ENCODE peak calls at places on chromosome X, in six cellular contexts. S is fibroblast of pulmonary artery, B is GM12878, R is cardiac fibroblast, F is BJ, E is kidney epithelial cell. Q is an unnamed sample.

GRCh38 chrX:13691845-13692334 is 3.0 kb downstream of the RAB9A start:
- DNase-seq in S (no peak), B (no peak), R (no peak), F (no peak), E (no peak), Q (no peak)

GRCh38 chrX:100083146-100083715 is 326.8 kb downstream of the PCDH19 start:
- DNase-seq in S (no peak), B (no peak), R (no peak), F (no peak), E (peak; percentile 18), Q (no peak)

GRCh38 chrX:11351375-11352295 is 58.4 kb downstream of the AMELX start:
- DNase-seq in S (peak; percentile 82), B (no peak), R (peak; percentile 91), F (peak; percentile 44), E (no peak), Q (no peak)

GRCh38 chrX:147476008-147476407 is 435.7 kb upstream of the FMR1 start:
- DNase-seq in S (peak; percentile 0), B (no peak), R (no peak), F (no peak), E (no peak), Q (peak; percentile 62)

GRCh38 chrX:136754641-136755040 is 26.1 kb downstream of the ARHGEF6 start:
- DNase-seq in S (no peak), B (no peak), R (peak; percentile 23), F (no peak), E (no peak), Q (peak; percentile 54)

GRCh38 chrX:78650906-78651437 is 8.2 kb downstream of the RTL3 start:
- DNase-seq in S (peak; percentile 50), B (peak; percentile 72), R (peak; percentile 51), F (peak; percentile 44), E (no peak), Q (no peak)

GRCh38 chrX:46184749-46185148 is 360.5 kb downstream of the ZNF674 start:
- DNase-seq in S (no peak), B (no peak), R (no peak), F (no peak), E (no peak), Q (no peak)

GRCh38 chrX:81662381-81662780 is 460.5 kb downstream of the SH3BGRL start:
- DNase-seq in S (no peak), B (no peak), R (no peak), F (no peak), E (no peak), Q (no peak)

GRCh38 chrX:112941209-112941788 is 100.7 kb upstream of the AMOT start:
- DNase-seq in S (no peak), B (peak; percentile 32), R (no peak), F (no peak), E (no peak), Q (no peak)
- TF ChIP-seq CTCF in S (no peak), B (peak; percentile 33), R (no peak), F (no peak), E (no peak), Q (no peak)

GRCh38 chrX:101097546-101098453 is at the start of gene CENPI:
- DNase-seq in S (peak; percentile 95), B (peak; percentile 74), R (peak; percentile 95), F (peak; percentile 60), E (peak; percentile 58), Q (peak; percentile 96)
- H3K4me3 ChIP-seq in S (peak within 1 kb of the TSS; percentile 61), B (peak within 1 kb of the TSS; percentile 61), R (peak within 1 kb of the TSS; percentile 47), F (peak within 1 kb of the TSS; percentile 56), E (peak within 1 kb of the TSS; percentile 66), Q (peak within 1 kb of the TSS; percentile 95)

DNA sequence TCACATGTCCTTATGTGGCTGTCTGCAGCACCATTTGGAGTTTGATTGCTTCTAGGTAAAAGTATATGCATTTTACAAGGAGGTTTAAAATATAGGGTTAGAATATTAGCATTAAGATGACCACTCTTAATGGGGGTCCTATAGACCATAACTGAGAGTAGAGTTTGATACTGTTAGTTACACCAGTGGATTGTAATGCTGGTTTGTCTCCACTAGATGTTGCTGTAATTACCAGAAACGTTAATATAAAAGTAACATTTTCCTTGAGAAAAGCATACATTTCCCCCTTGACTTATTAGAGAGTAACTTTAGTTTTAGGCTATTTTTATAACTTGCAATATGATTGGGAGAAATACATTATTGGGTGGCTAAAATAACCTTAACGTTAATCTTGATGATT is 93.0 kb downstream of the ZXDA start:
- DNase-seq in S (peak; percentile 11), B (no peak), R (peak; percentile 4), F (no peak), E (no peak), Q (no peak)
- TF ChIP-seq CTCF in S (peak; percentile 44), B (no peak), R (peak; percentile 47), F (peak; percentile 44), E (no peak), Q (peak; percentile 71)

DNA sequence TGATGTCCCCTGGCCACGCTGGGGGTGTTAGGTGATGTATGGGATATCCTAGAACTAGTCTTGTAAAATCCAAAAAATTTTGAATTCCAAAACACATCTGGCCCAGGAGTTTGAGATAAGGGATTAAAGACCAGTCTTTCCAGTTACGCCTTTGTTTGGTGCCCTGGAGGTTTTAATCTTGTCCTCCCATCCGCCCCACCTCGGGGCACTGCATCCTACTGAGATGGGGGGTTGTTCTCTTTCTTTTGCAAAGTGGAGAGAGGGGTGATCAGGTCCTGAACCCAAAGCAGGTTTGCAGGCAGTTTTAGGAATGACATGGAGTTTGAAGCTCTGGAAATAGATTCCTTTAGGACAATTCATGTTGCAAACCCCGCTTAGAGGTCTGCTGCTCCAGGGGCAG is 1.8 kb downstream of the SUV39H1 start:
- DNase-seq in S (no peak), B (no peak), R (no peak), F (no peak), E (no peak), Q (no peak)
- H3K4me3 ChIP-seq in S (no peak overlapping the region), B (no peak overlapping the region), R (no peak overlapping the region), F (no peak overlapping the region), E (no peak overlapping the region), Q (peak overlapping the region; percentile 86)

GRCh38 chrX:150202641-150203248 is 160.4 kb upstream of the MAMLD1 start:
- DNase-seq in S (peak; percentile 93), B (no peak), R (peak; percentile 88), F (peak; percentile 19), E (no peak), Q (no peak)

GRCh38 chrX:150201841-150202240 is 161.3 kb upstream of the MAMLD1 start:
- DNase-seq in S (no peak), B (no peak), R (peak; percentile 17), F (no peak), E (no peak), Q (no peak)

GRCh38 chrX:150203249-150203647 is 159.9 kb upstream of the MAMLD1 start:
- DNase-seq in S (no peak), B (peak; percentile 19), R (no peak), F (no peak), E (no peak), Q (no peak)

GRCh38 chrX:150207733-150208132 is 155.4 kb upstream of the MAMLD1 start:
- DNase-seq in S (no peak), B (no peak), R (no peak), F (no peak), E (no peak), Q (no peak)

DNA sequence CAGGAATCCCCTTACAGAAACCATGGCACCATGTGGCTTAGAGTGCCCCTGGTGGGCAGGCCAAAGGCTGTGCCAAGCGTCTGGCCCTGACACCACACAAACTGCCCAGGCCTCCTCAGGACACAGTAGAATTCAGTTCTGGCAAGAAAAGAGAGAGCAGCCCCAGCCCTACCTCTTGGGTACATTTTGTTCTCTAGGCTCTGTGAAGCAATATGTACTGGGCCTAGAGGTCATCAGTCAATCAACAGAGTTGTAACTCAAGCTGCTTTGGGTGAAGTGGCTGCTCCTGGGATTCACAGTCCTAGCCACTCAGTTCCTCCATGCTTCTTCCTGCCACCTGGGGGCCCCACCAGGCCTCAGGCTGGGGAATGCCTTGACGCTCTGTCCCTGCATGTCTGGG is 158.1 kb upstream of the MAMLD1 start:
- DNase-seq in S (peak; percentile 40), B (no peak), R (peak; percentile 62), F (no peak), E (no peak), Q (no peak)
- TF ChIP-seq CTCF in S (no peak), B (no peak), R (peak; percentile 2), F (no peak), E (no peak), Q (peak; percentile 35)

DNA sequence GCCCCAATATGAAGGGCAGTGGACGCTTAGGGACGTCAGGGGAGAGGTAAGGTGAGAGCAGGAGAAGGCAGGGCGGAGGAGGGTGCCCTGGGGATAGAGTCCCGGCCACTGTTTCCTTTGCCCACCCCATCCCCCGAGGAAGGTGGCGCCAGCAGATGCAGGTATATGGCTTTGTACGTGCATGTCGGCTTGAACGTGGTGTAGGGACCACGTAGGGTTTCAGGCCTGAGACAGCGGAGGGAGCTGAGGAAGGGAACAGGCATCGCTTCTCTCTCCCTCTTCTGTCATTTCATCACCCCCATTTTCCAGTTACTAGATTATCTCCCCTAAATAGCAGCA is 97.9 kb downstream of the PHKA2 start:
- DNase-seq in S (no peak), B (no peak), R (no peak), F (no peak), E (no peak), Q (no peak)
- H3K4me3 ChIP-seq in S (peak overlapping the region; percentile 42), B (peak overlapping the region; percentile 47), R (peak overlapping the region; percentile 11), F (peak overlapping the region; percentile 33), E (peak overlapping the region; percentile 11), Q (no peak overlapping the region)

GRCh38 chrX:47643926-47644325 is 6.4 kb downstream of the ELK1 start:
- DNase-seq in S (peak; percentile 66), B (no peak), R (peak; percentile 68), F (no peak), E (no peak), Q (no peak)
- TF ChIP-seq CTCF in S (peak; percentile 56), B (peak; percentile 29), R (peak; percentile 49), F (peak; percentile 50), E (peak; percentile 25), Q (peak; percentile 63)

Q was measured in endodermal cell.